ENCODE peak calls at places on chromosomes 4 and X, in four cellular contexts. One of them, this sample, is unnamed.

GRCh38 chrX:64342811-64343210 is 52.4 kb downstream of the MTMR8 start:
- DNase-seq in H1: no peak
- DNase-seq in erythroblast: no peak
- DNase-seq in lower leg skin: no peak
- DNase-seq in this sample: no peak

GRCh38 chr4:2942532-2943363 is 20.5 kb downstream of the NOP14 start:
- DNase-seq in H1: no peak
- DNase-seq in erythroblast: no peak
- DNase-seq in lower leg skin: peak; percentile 16
- DNase-seq in this sample: no peak

GRCh38 chrX:10502961-10503360 is 117.4 kb downstream of the MID1 start:
- DNase-seq in H1: no peak
- DNase-seq in erythroblast: no peak
- DNase-seq in lower leg skin: no peak
- DNase-seq in this sample: no peak

GRCh38 chr4:145731026-145731425 is 51.1 kb downstream of the C4orf51 start:
- DNase-seq in H1: no peak
- DNase-seq in erythroblast: no peak
- DNase-seq in lower leg skin: no peak
- DNase-seq in this sample: peak; percentile 85

GRCh38 chr4:73869130-73870055 is at the start of gene CXCL1:
- DNase-seq in H1: no peak
- DNase-seq in erythroblast: no peak
- DNase-seq in lower leg skin: no peak
- DNase-seq in this sample: peak; percentile 47

GRCh38 chr4:16019666-16020065 is 56.7 kb upstream of the FGFBP2 start:
- DNase-seq in H1: no peak
- DNase-seq in erythroblast: no peak
- DNase-seq in lower leg skin: no peak
- DNase-seq in this sample: no peak

GRCh38 chrX:24294619-24295018 is 19.2 kb downstream of the SUPT20HL2 start:
- DNase-seq in H1: peak; percentile 2
- DNase-seq in erythroblast: no peak
- DNase-seq in lower leg skin: no peak
- DNase-seq in this sample: no peak

GRCh38 chr4:173367285-173367684 is 3.5 kb upstream of the SAP30 start:
- DNase-seq in H1: no peak
- DNase-seq in erythroblast: no peak
- DNase-seq in lower leg skin: no peak
- DNase-seq in this sample: no peak

GRCh38 chr4:80495847-80496246 is 160.3 kb downstream of the CFAP299 start:
- DNase-seq in H1: no peak
- DNase-seq in erythroblast: no peak
- DNase-seq in lower leg skin: no peak
- DNase-seq in this sample: no peak

GRCh38 chr4:88357262-88357661 is 21.4 kb upstream of the HERC6 start:
- DNase-seq in H1: no peak
- DNase-seq in erythroblast: no peak
- DNase-seq in lower leg skin: no peak
- DNase-seq in this sample: no peak

GRCh38 chr4:143431526-143432257 is 81.8 kb upstream of the SMARCA5 start:
- DNase-seq in H1: peak; percentile 10
- DNase-seq in erythroblast: no peak
- DNase-seq in lower leg skin: no peak
- DNase-seq in this sample: no peak

GRCh38 chr4:73698217-73698616 is 42.2 kb upstream of the CXCL8 start:
- DNase-seq in H1: no peak
- DNase-seq in erythroblast: no peak
- DNase-seq in lower leg skin: no peak
- DNase-seq in this sample: peak; percentile 14

GRCh38 chr4:113146876-113147358 is 97.5 kb downstream of the ANK2 start:
- DNase-seq in H1: no peak
- DNase-seq in erythroblast: no peak
- DNase-seq in lower leg skin: no peak
- DNase-seq in this sample: peak; percentile 39

GRCh38 chr4:40627540-40627939 is 2.1 kb downstream of the RBM47 start:
- DNase-seq in H1: no peak
- DNase-seq in erythroblast: no peak
- DNase-seq in lower leg skin: no peak
- DNase-seq in this sample: no peak

GRCh38 chr4:40626183-40626990 is 3.3 kb downstream of the RBM47 start:
- DNase-seq in H1: no peak
- DNase-seq in erythroblast: no peak
- DNase-seq in lower leg skin: no peak
- DNase-seq in this sample: peak; percentile 25

GRCh38 chr4:40630335-40631021 is 814 bp upstream of the RBM47 start:
- DNase-seq in H1: peak; percentile 51
- DNase-seq in erythroblast: no peak
- DNase-seq in lower leg skin: peak; percentile 56
- DNase-seq in this sample: peak; percentile 78

GRCh38 chr4:40628888-40629287 is 776 bp downstream of the RBM47 start:
- DNase-seq in H1: no peak
- DNase-seq in erythroblast: no peak
- DNase-seq in lower leg skin: no peak
- DNase-seq in this sample: no peak

GRCh38 chr4:40629401-40630334 is at the start of gene RBM47:
- DNase-seq in H1: peak; percentile 79
- DNase-seq in erythroblast: no peak
- DNase-seq in lower leg skin: peak; percentile 61
- DNase-seq in this sample: peak; percentile 88
- TF ChIP-seq POLR2A in H1: peak; percentile 60
- TF ChIP-seq POLR2A in erythroblast: no peak
- TF ChIP-seq POLR2A in lower leg skin: no peak
- TF ChIP-seq POLR2A in this sample: peak; percentile 76

GRCh38 chr4:140153419-140153743 is 603 bp downstream of the MAML3 start:
- DNase-seq in H1: no peak
- DNase-seq in erythroblast: no peak
- DNase-seq in lower leg skin: no peak
- DNase-seq in this sample: no peak

GRCh38 chr4:140154572-140154891 is 548 bp upstream of the MAML3 start:
- DNase-seq in H1: no peak
- DNase-seq in erythroblast: no peak
- DNase-seq in lower leg skin: no peak
- DNase-seq in this sample: no peak

GRCh38 chr4:140152760-140153418 is 1.1 kb downstream of the MAML3 start:
- DNase-seq in H1: no peak
- DNase-seq in erythroblast: peak; percentile 62
- DNase-seq in lower leg skin: peak; percentile 49
- DNase-seq in this sample: peak; percentile 67

GRCh38 chr4:140152015-140152703 is 1.8 kb downstream of the MAML3 start:
- DNase-seq in H1: no peak
- DNase-seq in erythroblast: peak; percentile 70
- DNase-seq in lower leg skin: peak; percentile 54
- DNase-seq in this sample: peak; percentile 80

DNA sequence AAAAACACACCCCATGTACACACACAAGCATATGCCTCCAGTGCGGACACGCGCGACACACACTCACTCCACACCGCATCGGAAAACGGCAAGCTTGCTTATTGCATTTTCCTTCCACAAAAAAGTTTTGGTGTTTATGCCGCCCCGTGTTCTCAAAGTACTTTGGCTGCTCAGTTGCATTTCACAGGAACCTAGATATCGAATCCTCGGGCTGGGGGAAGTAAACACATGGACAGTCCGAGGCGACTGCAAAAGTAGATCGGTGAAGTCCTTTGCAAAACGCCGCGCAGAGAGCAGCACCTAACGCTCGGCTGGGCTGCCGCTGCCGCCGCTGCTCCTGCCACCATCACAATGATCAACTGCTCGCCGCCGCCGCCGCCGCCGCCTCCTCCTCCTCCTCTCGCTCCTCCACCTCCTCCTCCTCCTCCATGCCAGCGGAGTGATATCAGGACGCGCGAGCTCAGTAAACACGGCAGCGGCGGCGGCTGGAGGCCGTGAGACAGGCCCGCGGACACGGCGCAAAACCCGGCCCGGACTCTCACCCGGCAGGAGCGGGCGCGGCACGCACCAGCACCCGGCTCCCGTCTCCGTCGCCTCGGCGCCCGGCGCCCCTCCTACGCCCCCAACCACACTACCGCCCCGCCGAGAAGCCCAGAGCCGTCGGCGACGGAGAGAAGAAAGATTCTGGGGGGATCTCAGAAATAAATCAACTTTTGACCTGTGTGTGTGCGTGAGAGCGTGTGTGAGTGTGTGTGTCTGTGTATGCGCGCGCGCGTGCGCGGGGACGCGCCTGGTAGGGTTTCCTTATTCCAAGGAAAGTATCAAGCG is at the start of gene MAML3:
- DNase-seq in H1: peak; percentile 47
- DNase-seq in erythroblast: peak; percentile 97
- DNase-seq in lower leg skin: peak; percentile 92
- DNase-seq in this sample: peak; percentile 96
- TF ChIP-seq POLR2A in H1: no peak
- TF ChIP-seq POLR2A in erythroblast: peak; percentile 71
- TF ChIP-seq POLR2A in lower leg skin: no peak
- TF ChIP-seq POLR2A in this sample: peak; percentile 90

GRCh38 chr4:155953151-155954117 is at the start of gene CTSO:
- DNase-seq in H1: no peak
- DNase-seq in erythroblast: peak; percentile 66
- DNase-seq in lower leg skin: peak; percentile 56
- DNase-seq in this sample: peak; percentile 70
- TF ChIP-seq POLR2A in H1: peak; percentile 69
- TF ChIP-seq POLR2A in erythroblast: peak; percentile 55
- TF ChIP-seq POLR2A in lower leg skin: no peak
- TF ChIP-seq POLR2A in this sample: peak; percentile 79

GRCh38 chr4:55545681-55546632 is 752 bp downstream of the CLOCK start:
- DNase-seq in H1: no peak
- DNase-seq in erythroblast: peak; percentile 84
- DNase-seq in lower leg skin: peak; percentile 61
- DNase-seq in this sample: peak; percentile 81
- TF ChIP-seq POLR2A in H1: peak; percentile 33
- TF ChIP-seq POLR2A in erythroblast: peak; percentile 44
- TF ChIP-seq POLR2A in lower leg skin: no peak
- TF ChIP-seq POLR2A in this sample: peak; percentile 54

DNA sequence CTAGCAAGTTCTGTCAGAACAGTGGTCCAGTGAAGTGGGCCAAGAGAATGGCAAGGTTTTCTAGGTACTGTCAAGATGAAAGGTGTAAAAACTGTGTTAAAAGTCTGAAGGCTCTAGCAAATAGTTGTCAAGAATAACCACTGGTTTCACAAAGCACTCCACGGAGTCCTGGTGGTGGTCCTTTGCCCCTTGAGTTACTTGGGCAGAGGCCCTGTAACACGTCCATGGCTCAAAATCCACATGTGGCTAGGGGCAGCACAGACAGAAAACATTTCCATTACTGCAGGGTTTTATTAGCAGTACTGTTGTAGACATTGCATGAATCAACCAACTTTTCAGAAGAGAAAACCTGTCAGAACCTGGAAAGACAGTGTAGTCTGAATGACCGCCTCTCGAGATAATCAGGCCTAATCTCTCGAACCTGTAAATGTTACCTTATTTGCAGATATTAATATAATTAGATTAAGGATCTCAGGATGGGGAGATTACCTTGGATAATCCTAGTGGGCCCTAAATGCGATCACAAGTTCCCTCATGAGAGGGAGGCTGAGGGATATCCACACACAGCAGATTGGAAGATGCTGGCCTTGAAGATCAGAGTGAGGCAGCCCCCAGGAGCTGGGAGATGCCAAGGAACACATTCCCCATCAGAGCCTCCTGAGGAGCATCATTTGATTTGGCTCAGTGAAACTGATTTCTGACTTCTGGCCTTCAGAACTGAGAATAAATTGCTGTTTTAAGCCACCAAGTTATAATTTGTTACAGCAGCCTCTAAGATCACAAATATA is 34.7 kb downstream of the ERVMER34-1 start:
- DNase-seq in H1: no peak
- DNase-seq in erythroblast: no peak
- DNase-seq in lower leg skin: no peak
- DNase-seq in this sample: no peak
- TF ChIP-seq POLR2A in H1: peak; percentile 92
- TF ChIP-seq POLR2A in erythroblast: no peak
- TF ChIP-seq POLR2A in lower leg skin: no peak
- TF ChIP-seq POLR2A in this sample: no peak

GRCh38 chrX:103360092-103360491 is 3.8 kb downstream of the TCEAL9 start:
- DNase-seq in H1: no peak
- DNase-seq in erythroblast: peak; percentile 67
- DNase-seq in lower leg skin: no peak
- DNase-seq in this sample: no peak

GRCh38 chrX:103357871-103358270 is 1.6 kb downstream of the TCEAL9 start:
- DNase-seq in H1: no peak
- DNase-seq in erythroblast: no peak
- DNase-seq in lower leg skin: no peak
- DNase-seq in this sample: no peak

GRCh38 chrX:103360916-103361315 is 4.6 kb downstream of the TCEAL9 start:
- DNase-seq in H1: no peak
- DNase-seq in erythroblast: no peak
- DNase-seq in lower leg skin: no peak
- DNase-seq in this sample: no peak

GRCh38 chrX:103356897-103357296 is 591 bp downstream of the TCEAL9 start:
- DNase-seq in H1: no peak
- DNase-seq in erythroblast: peak; percentile 21
- DNase-seq in lower leg skin: no peak
- DNase-seq in this sample: peak; percentile 25

DNA sequence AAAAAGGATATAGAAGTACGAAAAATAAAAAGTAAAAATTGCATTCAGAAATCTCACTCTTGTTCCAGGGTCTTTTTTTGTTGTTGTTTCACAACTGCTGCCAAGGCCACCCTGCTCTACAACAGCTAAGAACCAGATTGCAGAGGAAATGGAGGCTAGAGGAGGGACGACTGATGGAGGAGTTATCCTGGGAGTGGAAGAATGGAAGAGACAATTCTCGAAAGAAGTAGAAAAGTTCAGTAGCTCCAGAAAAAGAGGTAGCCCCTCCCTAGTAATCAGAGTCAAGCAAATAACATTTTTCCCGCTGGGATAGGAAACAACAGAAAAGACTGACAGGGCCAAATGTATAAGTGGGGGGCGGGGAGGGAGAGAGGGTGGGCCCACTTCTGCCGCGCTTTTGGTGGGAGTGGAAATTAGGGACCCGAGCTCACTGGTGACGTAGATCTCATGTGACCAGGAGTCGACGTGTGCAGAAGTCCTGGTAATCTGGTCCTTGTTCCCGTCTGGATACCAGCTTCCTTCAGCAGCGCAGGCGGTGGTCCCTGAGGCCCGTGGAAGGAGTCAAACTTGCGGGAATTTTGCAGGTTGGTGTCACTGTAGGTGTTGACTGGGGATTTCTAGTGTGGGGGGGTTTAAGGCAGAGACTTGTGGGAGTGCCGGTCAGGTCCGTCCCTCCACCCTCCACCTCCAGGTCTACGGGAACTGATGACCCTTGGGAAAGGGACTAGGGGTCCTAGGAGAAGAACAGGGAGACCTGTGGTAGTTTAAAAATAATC is at the start of gene TCEAL9:
- DNase-seq in H1: no peak
- DNase-seq in erythroblast: peak; percentile 45
- DNase-seq in lower leg skin: peak; percentile 34
- DNase-seq in this sample: peak; percentile 63
- TF ChIP-seq POLR2A in H1: peak; percentile 69
- TF ChIP-seq POLR2A in erythroblast: no peak
- TF ChIP-seq POLR2A in lower leg skin: no peak
- TF ChIP-seq POLR2A in this sample: peak; percentile 48

This sample was measured in body of pancreas.